ENCODE peak calls at places on chromosomes 4 and X, in eight cellular contexts. U is Panc1, Y is Peyer's patch, D is tibial nerve, S is foreskin fibroblast, Z is brain microvascular endothelial cell, G is GM06990, B is adrenal gland. V is an unnamed sample.

GRCh38 chr4:146381263-146381872 is 140.4 kb downstream of the SLC10A7 start:
- DNase-seq in U (no peak), Y (no peak), D (no peak), S (peak), Z (no peak), G (no peak), B (no peak), V (no peak)

GRCh38 chrX:46325312-46325877 is 219.8 kb downstream of the ZNF674 start:
- DNase-seq in U (no peak), Y (no peak), D (no peak), S (peak), Z (peak), G (no peak), B (no peak), V (no peak)

GRCh38 chrX:19747672-19748610 is 139.5 kb downstream of the SH3KBP1 start:
- DNase-seq in U (no peak), Y (no peak), D (no peak), S (no peak), Z (no peak), G (peak), B (no peak), V (no peak)

GRCh38 chr4:158802914-158803313 is 34.1 kb downstream of the FNIP2 start:
- DNase-seq in U (no peak), Y (no peak), D (no peak), S (no peak), Z (no peak), G (no peak), B (no peak), V (no peak)

GRCh38 chr4:145619639-145619996 is 433 bp downstream of the MMAA start:
- DNase-seq in U (no peak), Y (peak), D (no peak), S (peak), Z (peak), G (no peak), B (peak), V (peak)

GRCh38 chrX:44290718-44291117 is 52.8 kb downstream of the EFHC2 start:
- DNase-seq in U (no peak), Y (no peak), D (no peak), S (no peak), Z (no peak), G (no peak), B (no peak), V (no peak)

GRCh38 chr4:8274772-8275241 is 5.3 kb downstream of the HTRA3 start:
- DNase-seq in U (no peak), Y (peak), D (peak), S (peak), Z (peak), G (no peak), B (no peak), V (no peak)

GRCh38 chrX:53674581-53674980 is 11.9 kb downstream of the HUWE1 start:
- DNase-seq in U (no peak), Y (no peak), D (no peak), S (no peak), Z (no peak), G (no peak), B (no peak), V (no peak)

GRCh38 chr4:16867827-16868226 is 30.6 kb downstream of the LDB2 start:
- DNase-seq in U (no peak), Y (no peak), D (no peak), S (no peak), Z (no peak), G (no peak), B (no peak), V (no peak)

GRCh38 chr4:80526697-80527096 is 191.2 kb downstream of the CFAP299 start:
- DNase-seq in U (no peak), Y (no peak), D (no peak), S (no peak), Z (no peak), G (no peak), B (no peak), V (no peak)

GRCh38 chr4:40238700-40239548 is 42.1 kb downstream of the RHOH start:
- DNase-seq in U (no peak), Y (no peak), D (no peak), S (no peak), Z (no peak), G (no peak), B (no peak), V (no peak)

GRCh38 chr4:62791386-62791785 is 1591.3 kb downstream of the ADGRL3 start:
- DNase-seq in U (no peak), Y (no peak), D (no peak), S (no peak), Z (no peak), G (no peak), B (no peak), V (no peak)

GRCh38 chr4:102530986-102531385 is 29.8 kb downstream of the NFKB1 start:
- DNase-seq in U (no peak), Y (no peak), D (no peak), S (no peak), Z (no peak), G (no peak), B (no peak), V (no peak)

GRCh38 chr4:18075823-18076433 is 54.4 kb upstream of the LCORL start:
- DNase-seq in U (no peak), Y (peak), D (peak), S (peak), Z (no peak), G (peak), B (no peak), V (no peak)

GRCh38 chr4:175971393-175972179 is 94.1 kb upstream of the WDR17 start:
- DNase-seq in U (no peak), Y (no peak), D (no peak), S (peak), Z (no peak), G (no peak), B (no peak), V (no peak)

GRCh38 chr4:1470816-1471442 is 64.7 kb upstream of the NKX1-1 start:
- DNase-seq in U (no peak), Y (peak), D (no peak), S (no peak), Z (no peak), G (no peak), B (no peak), V (no peak)

GRCh38 chr4:14834382-14834781 is 167.9 kb upstream of the CPEB2 start:
- DNase-seq in U (no peak), Y (no peak), D (no peak), S (no peak), Z (no peak), G (no peak), B (no peak), V (no peak)

GRCh38 chr4:14835288-14835687 is 167.0 kb upstream of the CPEB2 start:
- DNase-seq in U (no peak), Y (no peak), D (no peak), S (no peak), Z (no peak), G (no peak), B (no peak), V (no peak)

GRCh38 chr4:14831447-14831846 is 170.8 kb upstream of the CPEB2 start:
- DNase-seq in U (no peak), Y (no peak), D (no peak), S (no peak), Z (no peak), G (no peak), B (no peak), V (peak)

GRCh38 chr4:14835708-14836107 is 166.6 kb upstream of the CPEB2 start:
- DNase-seq in U (no peak), Y (no peak), D (no peak), S (no peak), Z (no peak), G (no peak), B (no peak), V (no peak)

DNA sequence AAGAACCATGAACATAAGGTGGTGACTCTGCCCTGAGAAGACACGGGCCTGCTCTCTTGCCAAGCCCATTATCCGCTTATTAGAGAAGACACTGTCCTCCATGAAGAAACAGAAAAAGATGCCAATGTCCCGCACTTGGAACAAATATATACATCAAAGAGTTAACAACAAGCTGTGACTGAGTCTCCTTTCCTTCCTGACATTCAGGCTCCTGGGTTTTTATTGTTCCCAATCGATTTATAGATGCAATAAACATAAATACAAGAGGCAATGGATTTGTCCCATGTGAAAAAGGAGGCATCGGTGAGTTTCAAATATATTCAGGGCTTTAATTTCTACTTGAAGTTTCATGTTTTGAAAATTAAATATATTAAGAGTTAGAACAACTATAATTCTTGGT is 169.2 kb upstream of the CPEB2 start:
- DNase-seq in U (no peak), Y (no peak), D (no peak), S (no peak), Z (no peak), G (no peak), B (no peak), V (no peak)
- H3K4me3 ChIP-seq in U (no peak), Y (no peak), D (no peak), S (no peak), Z (no peak), G (no peak), B (no peak), V (no peak)

DNA sequence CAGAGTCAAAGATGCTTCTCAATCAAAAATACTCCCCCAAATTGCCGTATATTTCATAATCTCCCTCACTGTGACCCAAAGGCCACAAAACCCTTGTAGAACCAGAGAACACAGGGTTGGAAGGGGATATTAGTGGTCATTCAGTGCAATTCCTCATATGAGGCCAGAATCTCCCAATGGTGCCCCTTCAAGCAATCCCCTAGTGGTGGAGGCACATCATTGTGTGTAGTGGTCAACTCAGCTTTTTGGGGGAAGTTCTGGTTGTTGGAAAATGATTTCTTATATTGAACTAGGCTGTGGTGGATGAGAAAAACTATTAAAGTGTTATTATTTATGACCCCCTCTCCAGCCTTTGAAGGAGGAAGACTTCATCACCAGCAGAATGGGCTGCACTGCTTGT is 17.6 kb upstream of the BOD1L1 start:
- DNase-seq in U (no peak), Y (no peak), D (no peak), S (no peak), Z (no peak), G (no peak), B (no peak), V (no peak)
- TF ChIP-seq CTCF in U (peak), Y (no peak), D (no peak), S (no peak), Z (peak), G (no peak), B (no peak), V (no peak)

GRCh38 chr4:152936446-152937279 is 540 bp downstream of the FHDC1 start:
- DNase-seq in U (no peak), Y (peak), D (no peak), S (peak), Z (no peak), G (peak), B (no peak), V (peak)
- H3K4me3 ChIP-seq in U (peak), Y (peak), D (peak), S (peak), Z (peak), G (peak), B (no peak), V (peak)

GRCh38 chr4:112982677-112983076 is 66.8 kb upstream of the ANK2 start:
- DNase-seq in U (no peak), Y (no peak), D (no peak), S (peak), Z (no peak), G (no peak), B (no peak), V (no peak)
- TF ChIP-seq CTCF in U (no peak), Y (no peak), D (no peak), S (peak), Z (no peak), G (no peak), B (no peak), V (no peak)

GRCh38 chr4:98447648-98448047 is 186.5 kb downstream of the RAP1GDS1 start:
- DNase-seq in U (no peak), Y (no peak), D (no peak), S (no peak), Z (no peak), G (peak), B (no peak), V (no peak)
- H3K4me3 ChIP-seq in U (no peak), Y (no peak), D (no peak), S (no peak), Z (no peak), G (no peak), B (no peak), V (no peak)

GRCh38 chr4:161894014-161894413 is 269.8 kb downstream of the FSTL5 start:
- DNase-seq in U (no peak), Y (no peak), D (no peak), S (no peak), Z (no peak), G (no peak), B (no peak), V (no peak)

GRCh38 chr4:161894493-161895167 is 269.2 kb downstream of the FSTL5 start:
- DNase-seq in U (no peak), Y (no peak), D (no peak), S (no peak), Z (no peak), G (no peak), B (no peak), V (no peak)

DNA sequence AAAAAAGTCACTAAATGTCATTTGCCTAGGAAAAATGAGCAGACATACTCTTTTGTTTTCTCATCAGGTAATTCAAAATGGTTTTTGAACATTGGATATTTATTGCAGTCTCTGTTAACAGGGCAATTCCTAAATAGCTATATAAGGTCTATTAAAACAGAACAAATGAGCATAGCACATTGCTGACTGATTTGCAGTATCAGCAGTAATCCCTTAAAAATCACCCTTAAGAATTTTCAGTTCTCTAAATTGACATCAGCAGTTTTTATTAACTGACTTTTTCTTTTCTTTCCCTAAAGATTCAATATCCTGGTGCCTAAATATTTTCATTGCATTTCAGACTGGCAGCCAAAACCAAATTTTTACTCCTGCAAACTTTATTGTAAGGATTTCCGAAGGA is 270.2 kb downstream of the FSTL5 start:
- DNase-seq in U (no peak), Y (no peak), D (no peak), S (no peak), Z (no peak), G (no peak), B (no peak), V (no peak)
- TF ChIP-seq CTCF in U (no peak), Y (no peak), D (no peak), S (no peak), Z (no peak), G (no peak), B (no peak), V (no peak)

GRCh38 chrX:153952373-153953026 is 8.1 kb upstream of the RENBP start:
- DNase-seq in U (no peak), Y (no peak), D (no peak), S (no peak), Z (no peak), G (no peak), B (no peak), V (no peak)

GRCh38 chrX:153953342-153953830 is 8.9 kb upstream of the RENBP start:
- DNase-seq in U (no peak), Y (peak), D (peak), S (peak), Z (peak), G (peak), B (peak), V (no peak)

GRCh38 chrX:153955451-153955732 is 10.9 kb upstream of the RENBP start:
- DNase-seq in U (no peak), Y (no peak), D (no peak), S (no peak), Z (no peak), G (no peak), B (no peak), V (no peak)

GRCh38 chrX:153954618-153955450 is 10.4 kb upstream of the RENBP start:
- DNase-seq in U (no peak), Y (no peak), D (no peak), S (no peak), Z (no peak), G (no peak), B (no peak), V (no peak)

DNA sequence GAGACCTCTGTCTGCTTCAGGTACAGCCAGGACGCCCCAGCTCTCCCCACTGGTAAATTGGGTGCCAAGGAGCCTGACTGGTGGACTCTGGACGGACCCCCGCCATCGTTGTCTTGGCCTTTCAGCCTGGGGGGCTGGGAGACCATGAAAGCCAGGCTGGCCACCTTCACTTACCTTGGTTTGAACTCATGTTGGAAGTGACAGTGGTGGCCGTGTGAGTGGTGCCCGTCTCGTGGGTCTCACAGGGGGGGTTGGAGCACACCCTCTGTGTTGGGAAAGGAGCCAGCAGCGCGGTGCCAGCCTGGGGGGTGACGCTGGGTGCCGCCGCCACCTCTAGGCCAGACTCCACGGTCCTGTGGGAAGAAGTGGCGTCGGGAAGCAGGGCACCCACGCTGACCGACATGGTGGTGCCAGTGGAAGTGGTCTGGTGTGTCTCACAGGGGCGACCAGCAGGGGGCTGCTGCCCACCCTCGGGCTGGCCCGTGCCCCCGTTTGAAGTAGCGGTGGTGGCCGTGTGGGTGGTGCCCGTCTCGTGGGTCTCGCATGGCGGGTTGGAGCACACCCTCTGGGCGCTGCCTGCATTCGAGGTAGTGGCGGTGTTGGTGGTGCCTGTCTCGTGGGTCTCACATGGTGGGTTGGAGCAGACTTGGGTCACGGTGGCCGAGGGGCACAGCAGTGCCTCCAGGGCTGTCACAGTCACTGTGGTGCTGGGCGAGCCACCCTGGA is 9.6 kb upstream of the RENBP start:
- DNase-seq in U (no peak), Y (no peak), D (no peak), S (no peak), Z (no peak), G (no peak), B (no peak), V (no peak)
- H3K4me3 ChIP-seq in U (no peak), Y (no peak), D (no peak), S (no peak), Z (no peak), G (no peak), B (no peak), V (no peak)

GRCh38 chrX:11341274-11342256 is 48.4 kb downstream of the AMELX start:
- DNase-seq in U (no peak), Y (no peak), D (peak), S (peak), Z (peak), G (peak), B (no peak), V (no peak)

GRCh38 chrX:11337292-11338009 is 44.2 kb downstream of the AMELX start:
- DNase-seq in U (no peak), Y (no peak), D (no peak), S (no peak), Z (no peak), G (no peak), B (no peak), V (no peak)

GRCh38 chrX:11334165-11334564 is 41.0 kb downstream of the AMELX start:
- DNase-seq in U (no peak), Y (no peak), D (no peak), S (peak), Z (no peak), G (no peak), B (no peak), V (no peak)

GRCh38 chrX:11331788-11332187 is 38.6 kb downstream of the AMELX start:
- DNase-seq in U (no peak), Y (no peak), D (no peak), S (no peak), Z (no peak), G (no peak), B (no peak), V (no peak)

GRCh38 chrX:11336201-11336600 is 43.0 kb downstream of the AMELX start:
- DNase-seq in U (no peak), Y (no peak), D (no peak), S (no peak), Z (no peak), G (no peak), B (no peak), V (no peak)
- TF ChIP-seq CTCF in U (no peak), Y (no peak), D (no peak), S (no peak), Z (no peak), G (no peak), B (no peak), V (no peak)

DNA sequence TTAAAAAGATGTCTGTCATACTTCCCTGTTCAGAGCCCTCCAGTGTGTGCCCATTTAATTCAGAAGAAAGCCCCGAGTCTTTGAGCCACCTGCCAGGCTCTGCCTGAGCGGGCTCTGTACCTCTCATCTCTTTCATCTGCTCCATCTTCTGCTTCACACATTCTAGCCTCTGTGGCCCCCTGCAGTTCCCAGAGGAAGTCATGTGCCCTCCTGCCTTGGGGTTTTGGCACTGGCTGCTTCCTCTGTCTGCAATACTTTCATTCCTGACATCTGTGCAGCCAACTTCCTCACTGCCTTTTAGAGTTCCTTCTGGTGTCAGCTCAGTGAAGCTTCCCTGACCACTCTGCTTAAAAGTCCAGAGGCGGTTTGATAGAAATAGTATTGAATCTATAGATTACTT is 6.2 kb upstream of the STK32B start:
- DNase-seq in U (no peak), Y (no peak), D (peak), S (no peak), Z (peak), G (no peak), B (peak), V (no peak)
- H3K4me3 ChIP-seq in U (no peak), Y (no peak), D (no peak), S (no peak), Z (no peak), G (no peak), B (no peak), V (no peak)

V was measured in pancreas.